ENCODE peak calls at places on chromosomes 12 and 14, in seven cellular contexts. C is heart left ventricle, V is cardiac muscle cell, J is foreskin fibroblast, Q is A549, S is body of pancreas, Y is uterus. P is an unnamed sample.

GRCh38 chr14:62431496-62431895 is 613.8 kb downstream of the KCNH5 start:
- DNase-seq in C (no peak), V (no peak), J (no peak), Q (no peak), S (no peak), Y (no peak), P (no peak)

GRCh38 chr14:69772082-69773017 is 5.4 kb downstream of the SRSF5 start:
- DNase-seq in C (no peak), V (no peak), J (no peak), Q (no peak), S (no peak), Y (no peak), P (no peak)

GRCh38 chr12:70364695-70365397 is 1.2 kb upstream of the KCNMB4 start:
- DNase-seq in C (no peak), V (peak; percentile 24), J (no peak), Q (peak; percentile 6), S (no peak), Y (no peak), P (no peak)

GRCh38 chr12:79691299-79692248 is 810 bp upstream of the PAWR start:
- DNase-seq in C (no peak), V (peak; percentile 9), J (peak; percentile 83), Q (peak; percentile 56), S (no peak), Y (peak; percentile 60), P (no peak)

GRCh38 chr14:72714094-72714493 is 179.8 kb downstream of the DPF3 start:
- DNase-seq in C (no peak), V (no peak), J (no peak), Q (no peak), S (no peak), Y (no peak), P (no peak)

GRCh38 chr14:23539209-23539866 is 12.2 kb downstream of the ZFHX2 start:
- DNase-seq in C (no peak), V (peak; percentile 83), J (peak; percentile 46), Q (peak; percentile 61), S (no peak), Y (no peak), P (no peak)

GRCh38 chr12:120368789-120369475 is at the start of gene MSI1:
- DNase-seq in C (no peak), V (peak; percentile 68), J (no peak), Q (no peak), S (no peak), Y (no peak), P (no peak)

GRCh38 chr12:10936495-10936894 is 2.6 kb downstream of the TAS2R14 start:
- DNase-seq in C (no peak), V (no peak), J (no peak), Q (no peak), S (no peak), Y (no peak), P (no peak)

GRCh38 chr14:71751264-71751663 is 181.0 kb upstream of the RGS6 start:
- DNase-seq in C (no peak), V (no peak), J (no peak), Q (no peak), S (no peak), Y (no peak), P (no peak)

GRCh38 chr14:31530136-31530535 is 31.1 kb upstream of the NUBPL start:
- DNase-seq in C (no peak), V (no peak), J (peak; percentile 10), Q (no peak), S (no peak), Y (no peak), P (no peak)

GRCh38 chr14:102089621-102090343 is 2.9 kb upstream of the HSP90AA1 start:
- DNase-seq in C (no peak), V (no peak), J (no peak), Q (no peak), S (no peak), Y (no peak), P (no peak)

GRCh38 chr12:126770188-126770587 is 1496.8 kb upstream of the TMEM132C start:
- DNase-seq in C (no peak), V (no peak), J (no peak), Q (no peak), S (no peak), Y (no peak), P (no peak)

GRCh38 chr12:55829967-55830600 is 697 bp upstream of the DNAJC14 start:
- DNase-seq in C (peak; percentile 70), V (peak; percentile 64), J (no peak), Q (peak; percentile 28), S (peak; percentile 69), Y (peak; percentile 73), P (no peak)
- TF ChIP-seq CTCF in C (no peak), V (no peak), J (no peak), Q (no peak), S (no peak), Y (no peak), P (no peak)

DNA sequence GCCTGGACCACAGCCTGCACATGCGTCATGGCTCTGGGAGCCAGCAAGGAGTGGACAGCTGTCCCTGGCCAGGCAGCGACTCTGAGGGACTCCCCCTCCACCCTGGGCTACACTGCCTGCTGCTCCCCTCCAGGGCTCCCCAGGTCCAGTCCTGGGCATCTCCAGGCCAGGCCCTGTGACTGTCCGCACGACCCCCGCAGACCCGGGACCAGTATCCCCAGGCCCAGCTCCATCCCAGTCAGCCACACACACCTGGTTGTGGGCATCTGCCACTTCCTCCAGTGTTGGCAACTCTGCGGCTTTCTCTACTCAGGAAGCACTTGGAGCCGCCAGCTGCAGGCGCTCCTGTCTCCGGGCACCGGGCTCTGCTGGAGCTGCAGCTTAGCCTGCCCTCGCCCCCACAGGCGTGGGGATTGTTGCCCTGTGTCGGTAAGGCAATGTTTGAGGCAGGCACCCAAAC is 2.4 kb downstream of the ULK1 start:
- DNase-seq in C (no peak), V (no peak), J (no peak), Q (no peak), S (no peak), Y (no peak), P (no peak)
- TF ChIP-seq CTCF in C (no peak), V (no peak), J (no peak), Q (no peak), S (no peak), Y (no peak), P (no peak)

GRCh38 chr12:114858388-114859146 is 174.6 kb upstream of the TBX3 start:
- DNase-seq in C (no peak), V (no peak), J (no peak), Q (peak; percentile 28), S (no peak), Y (no peak), P (no peak)
- TF ChIP-seq CTCF in C (no peak), V (peak; percentile 28), J (no peak), Q (no peak), S (no peak), Y (no peak), P (no peak)

GRCh38 chr12:92859650-92860386 is 69.3 kb downstream of the EEA1 start:
- DNase-seq in C (no peak), V (no peak), J (no peak), Q (no peak), S (no peak), Y (no peak), P (no peak)
- TF ChIP-seq CTCF in C (no peak), V (no peak), J (no peak), Q (no peak), S (no peak), Y (no peak), P (no peak)

DNA sequence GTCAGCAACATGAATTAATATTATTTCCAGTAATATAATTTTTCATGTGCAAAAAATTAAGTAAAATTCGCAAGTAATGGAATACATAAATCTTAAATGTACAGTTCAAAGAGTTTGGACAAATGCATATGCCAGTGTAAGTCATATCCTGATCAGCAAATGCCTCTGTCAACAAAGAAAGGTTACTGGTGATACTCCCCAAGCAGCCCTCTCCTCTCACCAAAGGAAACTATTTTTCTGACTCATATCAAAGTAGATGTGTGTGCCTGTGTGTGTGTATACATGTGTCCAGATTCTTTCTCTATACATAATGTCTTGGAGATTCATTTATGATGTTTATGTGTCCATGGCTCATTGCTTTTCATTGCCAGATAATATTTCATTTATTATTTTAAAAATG is 1035.0 kb downstream of the SLC16A7 start:
- DNase-seq in C (no peak), V (no peak), J (no peak), Q (no peak), S (no peak), Y (no peak), P (no peak)
- TF ChIP-seq CTCF in C (no peak), V (no peak), J (no peak), Q (no peak), S (no peak), Y (no peak), P (no peak)

DNA sequence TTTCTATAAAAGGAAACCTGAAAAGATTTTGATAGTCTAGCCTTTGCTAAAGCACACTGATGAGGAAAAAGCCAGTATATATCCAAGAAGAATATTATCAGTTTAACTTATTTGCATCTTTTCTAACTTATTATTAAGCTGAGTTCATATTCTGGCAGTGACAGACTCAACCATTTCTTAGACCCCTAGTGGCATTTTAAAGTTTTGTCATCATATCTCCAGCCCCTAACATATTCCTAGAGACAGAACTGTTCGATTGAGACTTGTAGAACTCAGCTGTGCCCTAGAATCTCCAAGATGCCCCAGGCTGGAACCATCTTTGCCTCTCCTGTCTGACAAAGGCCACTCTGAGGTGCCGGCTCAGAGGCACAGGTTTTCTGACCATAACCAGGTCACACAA is 365.6 kb downstream of the NELL2 start:
- DNase-seq in C (no peak), V (no peak), J (no peak), Q (no peak), S (no peak), Y (no peak), P (no peak)
- TF ChIP-seq CTCF in C (no peak), V (no peak), J (no peak), Q (no peak), S (no peak), Y (no peak), P (no peak)

GRCh38 chr14:90519262-90519920 is 122.6 kb downstream of the CALM1 start:
- DNase-seq in C (no peak), V (no peak), J (no peak), Q (no peak), S (no peak), Y (no peak), P (no peak)

GRCh38 chr14:90517431-90517841 is 120.6 kb downstream of the CALM1 start:
- DNase-seq in C (no peak), V (no peak), J (no peak), Q (no peak), S (no peak), Y (no peak), P (no peak)

GRCh38 chr14:90518075-90518940 is 121.5 kb downstream of the CALM1 start:
- DNase-seq in C (no peak), V (no peak), J (no peak), Q (no peak), S (no peak), Y (no peak), P (no peak)

GRCh38 chr14:90520326-90520725 is 123.5 kb downstream of the CALM1 start:
- DNase-seq in C (no peak), V (no peak), J (no peak), Q (no peak), S (no peak), Y (no peak), P (no peak)

DNA sequence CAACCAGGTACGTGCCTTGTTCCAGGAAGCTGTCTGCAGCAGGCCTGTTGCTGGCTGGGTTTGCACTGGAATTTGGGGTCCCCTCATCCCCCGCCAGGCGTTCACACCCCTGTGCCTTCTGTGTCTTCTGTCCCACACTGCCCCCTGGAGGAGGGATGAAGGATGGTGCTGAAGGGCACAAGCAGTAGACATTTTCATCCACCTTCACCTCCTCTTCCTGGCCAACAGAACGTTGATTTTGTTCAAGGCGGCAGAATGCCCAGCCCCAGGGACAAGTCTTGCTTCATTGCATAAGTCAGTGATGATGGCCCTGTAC is 122.1 kb downstream of the CALM1 start:
- DNase-seq in C (no peak), V (no peak), J (peak; percentile 16), Q (no peak), S (peak; percentile 41), Y (no peak), P (no peak)
- TF ChIP-seq CTCF in C (peak; percentile 42), V (peak; percentile 60), J (peak; percentile 29), Q (peak; percentile 34), S (peak; percentile 37), Y (no peak), P (peak; percentile 36)

GRCh38 chr12:85041395-85041794 is 5.2 kb downstream of the LRRIQ1 start:
- DNase-seq in C (no peak), V (no peak), J (no peak), Q (no peak), S (no peak), Y (no peak), P (no peak)
- TF ChIP-seq CTCF in C (no peak), V (no peak), J (no peak), Q (no peak), S (no peak), Y (no peak), P (no peak)